ENCODE peak calls at places on chromosome X, in six cellular contexts. F is HepG2, J is GM12878, T is H1, E is K562, B is SK-N-SH. A is an unnamed sample.

GRCh38 chrX:123859409-123859827 is 435 bp upstream of the XIAP start:
- DNase-seq in F (no peak), J (peak), T (peak), E (no peak), B (peak), A (no peak)

GRCh38 chrX:69020316-69020715 is 144.9 kb downstream of the PJA1 start:
- DNase-seq in F (no peak), J (no peak), T (no peak), E (no peak), B (no peak), A (no peak)

GRCh38 chrX:44012484-44013096 is 39.4 kb upstream of the NDP start:
- DNase-seq in F (no peak), J (no peak), T (no peak), E (no peak), B (no peak), A (peak)

GRCh38 chrX:150683536-150684146 is 9.6 kb upstream of the MTMR1 start:
- DNase-seq in F (peak), J (no peak), T (no peak), E (peak), B (peak), A (no peak)

GRCh38 chrX:56794831-56795230 is 65.8 kb downstream of the NBDY start:
- DNase-seq in F (no peak), J (no peak), T (peak), E (no peak), B (peak), A (no peak)

GRCh38 chrX:23854945-23855344 is 52.8 kb downstream of the APOO start:
- DNase-seq in F (no peak), J (no peak), T (no peak), E (no peak), B (no peak), A (peak)

GRCh38 chrX:68647156-68647957 is at the start of gene STARD8:
- DNase-seq in F (peak), J (no peak), T (peak), E (peak), B (peak), A (no peak)

GRCh38 chrX:41029332-41029731 is 55.9 kb upstream of the USP9X start:
- DNase-seq in F (peak), J (no peak), T (no peak), E (no peak), B (no peak), A (no peak)

GRCh38 chrX:96407501-96407900 is 277.1 kb upstream of the DIAPH2 start:
- DNase-seq in F (peak), J (no peak), T (no peak), E (no peak), B (no peak), A (no peak)

GRCh38 chrX:101229155-101229554 is 9.6 kb downstream of the DRP2 start:
- DNase-seq in F (no peak), J (no peak), T (no peak), E (no peak), B (no peak), A (no peak)

GRCh38 chrX:25872786-25873185 is 265.4 kb upstream of the MAGEB18 start:
- DNase-seq in F (no peak), J (no peak), T (no peak), E (no peak), B (no peak), A (no peak)

GRCh38 chrX:129981752-129982299 is 609 bp upstream of the BCORL1 start:
- DNase-seq in F (no peak), J (no peak), T (no peak), E (peak), B (peak), A (no peak)

GRCh38 chrX:23901065-23901464 is 6.7 kb downstream of the APOO start:
- DNase-seq in F (peak), J (no peak), T (no peak), E (no peak), B (no peak), A (peak)

GRCh38 chrX:68998716-68999115 is 166.5 kb downstream of the PJA1 start:
- DNase-seq in F (no peak), J (no peak), T (peak), E (no peak), B (no peak), A (no peak)

GRCh38 chrX:108292053-108292452 is 146.2 kb downstream of the COL4A6 start:
- DNase-seq in F (no peak), J (no peak), T (no peak), E (no peak), B (no peak), A (no peak)

GRCh38 chrX:44317196-44317595 is 26.3 kb downstream of the EFHC2 start:
- DNase-seq in F (no peak), J (no peak), T (no peak), E (no peak), B (no peak), A (no peak)

GRCh38 chrX:40402771-40403533 is 177.8 kb upstream of the ATP6AP2 start:
- DNase-seq in F (no peak), J (no peak), T (no peak), E (peak), B (no peak), A (no peak)

GRCh38 chrX:118717703-118718391 is 9.6 kb upstream of the IL13RA1 start:
- DNase-seq in F (no peak), J (no peak), T (no peak), E (no peak), B (no peak), A (peak)

GRCh38 chrX:3370656-3371055 is 24.2 kb upstream of the MXRA5 start:
- DNase-seq in F (no peak), J (no peak), T (no peak), E (no peak), B (no peak), A (no peak)

GRCh38 chrX:124098089-124098488 is 136.6 kb downstream of the STAG2 start:
- DNase-seq in F (peak), J (no peak), T (no peak), E (no peak), B (peak), A (no peak)

GRCh38 chrX:69015564-69016218 is 149.6 kb downstream of the PJA1 start:
- DNase-seq in F (no peak), J (no peak), T (peak), E (no peak), B (no peak), A (no peak)

GRCh38 chrX:39619182-39620009 is 478.4 kb downstream of the BCOR start:
- DNase-seq in F (no peak), J (no peak), T (no peak), E (peak), B (peak), A (no peak)

GRCh38 chrX:66035667-66036066 is 4.2 kb downstream of the VSIG4 start:
- DNase-seq in F (no peak), J (no peak), T (no peak), E (no peak), B (no peak), A (no peak)

GRCh38 chrX:68989865-68990606 is 161.2 kb downstream of the EFNB1 start:
- DNase-seq in F (no peak), J (no peak), T (peak), E (peak), B (peak), A (no peak)

GRCh38 chrX:113305496-113305895 is 464.9 kb upstream of the AMOT start:
- DNase-seq in F (no peak), J (no peak), T (no peak), E (no peak), B (no peak), A (no peak)

GRCh38 chrX:40096395-40097091 is 1.2 kb downstream of the BCOR start:
- DNase-seq in F (no peak), J (no peak), T (no peak), E (no peak), B (peak), A (peak)

GRCh38 chrX:11266329-11266830 is 26.8 kb upstream of the AMELX start:
- DNase-seq in F (no peak), J (no peak), T (no peak), E (no peak), B (no peak), A (no peak)

GRCh38 chrX:44439242-44439641 is 95.8 kb upstream of the EFHC2 start:
- DNase-seq in F (no peak), J (no peak), T (no peak), E (no peak), B (no peak), A (no peak)

GRCh38 chrX:56788229-56788628 is 59.2 kb downstream of the NBDY start:
- DNase-seq in F (no peak), J (no peak), T (no peak), E (no peak), B (no peak), A (no peak)

GRCh38 chrX:19382500-19383145 is 38.9 kb downstream of the PDHA1 start:
- DNase-seq in F (peak), J (no peak), T (peak), E (no peak), B (peak), A (peak)

DNA sequence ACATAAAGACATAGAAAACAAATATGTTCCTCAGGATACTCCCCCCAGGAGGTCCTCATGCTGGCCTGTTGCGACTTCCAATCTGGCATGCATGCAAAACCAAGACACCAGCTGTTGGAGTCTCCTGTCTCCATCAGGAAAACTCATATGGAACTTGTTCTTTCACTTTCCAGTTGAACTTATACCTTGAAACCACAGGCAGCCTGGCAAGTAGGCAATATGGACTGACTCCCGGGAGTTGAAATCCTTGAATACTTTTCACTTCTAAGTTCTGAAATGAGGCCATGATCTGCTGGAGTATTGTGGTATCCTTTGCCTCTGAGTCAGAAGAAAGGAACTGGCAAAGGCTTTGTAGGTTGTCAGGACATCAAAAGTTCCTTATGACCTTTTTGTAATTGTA is 444.2 kb downstream of the IDS start:
- DNase-seq in F (no peak), J (no peak), T (no peak), E (no peak), B (no peak), A (no peak)
- TF ChIP-seq GABPA in F (no peak), J (no peak), T (no peak), E (no peak), B (no peak), A (no peak)

GRCh38 chrX:619812-620493 is 10.6 kb upstream of the SHOX start:
- DNase-seq in F (no peak), J (no peak), T (peak), E (no peak), B (no peak), A (no peak)
- H3K4me3 ChIP-seq in F (no peak), J (no peak), T (peak), E (no peak), B (no peak), A (no peak)

DNA sequence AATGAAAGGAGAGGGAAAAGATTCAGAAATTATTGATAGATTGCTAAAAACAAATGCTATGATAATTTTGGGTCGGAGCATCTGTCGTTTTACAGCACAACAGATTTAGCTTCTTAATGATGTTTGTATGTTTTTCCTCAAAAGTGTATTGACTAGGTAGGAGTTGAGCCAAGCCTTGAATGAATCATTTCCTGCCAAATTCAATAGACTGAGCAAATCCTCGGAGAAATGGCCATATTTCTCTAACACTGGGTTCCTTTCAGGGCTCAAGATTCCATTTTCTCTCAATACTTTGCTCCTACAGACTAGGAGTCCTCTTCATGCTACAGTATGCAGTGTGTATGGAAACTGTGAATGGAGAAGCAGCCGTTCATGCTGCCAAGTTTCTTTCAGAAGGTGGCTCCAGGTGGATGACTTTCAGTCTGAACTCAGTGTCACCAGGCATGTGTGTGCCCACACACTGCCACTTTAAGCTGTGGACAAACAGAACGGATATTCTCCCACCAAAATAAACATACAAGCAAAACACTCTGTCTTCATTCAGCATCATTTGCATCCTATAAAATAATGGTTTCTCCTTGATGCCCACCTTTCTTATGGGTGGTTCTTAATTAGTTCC is 146.0 kb downstream of the TBL1X start:
- DNase-seq in F (no peak), J (no peak), T (no peak), E (no peak), B (no peak), A (no peak)
- TF ChIP-seq GABPA in F (no peak), J (no peak), T (no peak), E (no peak), B (no peak), A (no peak)

DNA sequence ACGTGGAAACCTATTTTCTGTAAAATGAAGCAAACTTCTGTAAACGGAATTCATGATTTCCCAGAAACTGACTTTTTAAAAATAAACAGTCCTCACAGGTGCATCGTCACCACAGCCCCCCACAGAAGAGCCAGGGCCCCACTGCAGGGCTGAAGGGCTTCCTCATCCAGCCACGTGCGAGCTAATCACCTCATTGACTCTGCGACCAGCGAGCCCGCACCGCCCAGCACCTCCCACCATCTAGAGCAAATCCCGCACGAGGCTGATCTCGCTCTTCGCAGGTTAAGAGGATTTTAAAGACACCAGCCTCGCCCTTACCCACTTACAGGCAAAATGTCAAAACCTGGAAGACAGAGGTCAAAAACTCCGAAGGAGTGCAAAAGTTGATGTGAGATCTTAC is 14.8 kb downstream of the PPP2R3B start:
- DNase-seq in F (no peak), J (no peak), T (no peak), E (no peak), B (no peak), A (no peak)
- H3K4me3 ChIP-seq in F (no peak), J (no peak), T (peak), E (no peak), B (no peak), A (no peak)